ENCODE peak calls at places on chromosomes 3 and 15, in ten cellular contexts. B is SJCRH30, I is GM23248, E is HCT116, N is stomach, D is right cardiac atrium, W is tibial nerve, J is OCI-LY7, L is testis, S is Panc1. H is an unnamed sample.

GRCh38 chr15:98513428-98513991 is 134.8 kb upstream of the IGF1R start:
- DNase-seq in L (no peak), S (no peak), I (no peak), J (no peak), B (no peak), E (no peak), D (no peak), N (no peak), W (no peak), H (no peak)

GRCh38 chr3:126521122-126521891 is 2.6 kb upstream of the CHST13 start:
- DNase-seq in S (no peak), J (no peak), N (no peak), D (no peak), B (no peak), L (no peak), I (peak; percentile 30), W (no peak), E (no peak), H (no peak)

GRCh38 chr3:99954914-99955644 is 137.4 kb downstream of the CMSS1 start:
- DNase-seq in S (no peak), J (no peak), D (no peak), L (no peak), W (no peak), I (no peak), N (no peak), B (no peak), E (no peak), H (no peak)

GRCh38 chr15:73237910-73238309 is 130.8 kb downstream of the HCN4 start:
- DNase-seq in B (no peak), I (no peak), J (no peak), N (no peak), D (no peak), S (no peak), W (no peak), E (no peak), L (no peak), H (peak; percentile 64)

GRCh38 chr3:178352300-178353021 is 183.8 kb upstream of the KCNMB2 start:
- DNase-seq in W (no peak), J (no peak), S (peak; percentile 1), D (no peak), E (no peak), I (peak; percentile 82), N (no peak), L (no peak), B (peak; percentile 69), H (peak; percentile 55)

GRCh38 chr3:187041362-187042061 is 97.8 kb downstream of the RPL39L start:
- DNase-seq in I (peak; percentile 44), E (no peak), J (no peak), D (no peak), B (no peak), L (no peak), S (no peak), N (no peak), W (no peak), H (no peak)

GRCh38 chr15:58575045-58575786 is 143.4 kb downstream of the LIPC start:
- DNase-seq in B (no peak), N (no peak), E (no peak), I (no peak), W (no peak), D (no peak), J (no peak), S (no peak), L (no peak), H (no peak)

GRCh38 chr3:31767920-31768319 is 213.1 kb downstream of the OSBPL10 start:
- DNase-seq in L (no peak), D (no peak), J (no peak), E (no peak), W (no peak), B (no peak), I (no peak), S (no peak), N (no peak), H (no peak)

DNA sequence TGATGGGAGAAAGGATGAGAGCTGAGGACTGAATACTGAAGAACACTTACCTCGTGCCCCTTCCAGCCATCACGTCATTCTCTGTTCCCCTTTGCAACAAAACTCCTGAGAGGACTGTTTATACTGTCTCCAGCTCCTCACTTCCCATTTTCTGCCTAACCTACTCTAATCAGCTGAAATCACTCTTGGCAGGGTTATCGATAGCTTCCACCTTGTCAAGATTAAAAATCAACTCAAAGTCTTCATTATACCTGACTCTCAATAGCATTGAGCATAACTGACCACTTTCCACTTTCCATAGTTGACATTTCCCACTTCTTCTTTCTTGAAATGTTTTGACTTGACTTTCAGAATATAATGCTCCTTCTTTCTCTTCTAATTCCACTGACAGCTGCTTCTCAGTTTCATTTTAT is 4.3 kb downstream of the BTBD1 start:
- DNase-seq in N (no peak), L (no peak), J (no peak), D (no peak), B (no peak), W (no peak), S (no peak), E (no peak), I (no peak), H (no peak)
- H3K4me1 ChIP-seq in N (peaks cover 26% of the 10 kb centered on the region), L (peaks cover 27% of the 10 kb centered on the region), J (peaks cover 38% of the 10 kb centered on the region), D (peaks cover 12% of the 10 kb centered on the region), B (peaks cover 35% of the 10 kb centered on the region), W (peaks cover 77% of the 10 kb centered on the region), S (peaks cover 47% of the 10 kb centered on the region), E (peaks cover 18% of the 10 kb centered on the region), I (peaks cover 32% of the 10 kb centered on the region), H (peaks cover 16% of the 10 kb centered on the region)

DNA sequence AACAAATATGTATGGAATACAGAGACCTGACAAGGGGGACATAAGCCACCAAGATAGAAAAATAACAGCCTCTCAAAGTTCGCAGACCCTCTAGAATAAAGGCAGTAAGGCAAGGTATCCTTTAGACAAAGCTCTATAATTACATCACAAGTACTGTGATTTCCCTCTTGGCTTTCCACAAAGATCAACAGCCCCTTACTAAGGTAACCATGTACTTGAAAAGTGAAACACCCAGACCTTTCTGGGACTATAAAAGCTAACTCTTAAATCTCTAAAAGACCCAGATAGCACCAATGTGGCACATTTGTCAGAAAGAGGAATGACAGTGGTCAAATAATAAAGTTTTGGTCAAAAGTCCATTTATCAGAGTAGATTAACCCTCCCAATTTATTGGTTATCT is 51.9 kb downstream of the TBL1XR1 start:
- DNase-seq in W (no peak), J (peak; percentile 15), S (no peak), E (no peak), D (no peak), B (no peak), I (no peak), N (no peak), L (no peak), H (no peak)
- H3K4me1 ChIP-seq in W (peaks cover 60% of the 10 kb centered on the region), J (peaks cover 82% of the 10 kb centered on the region), S (peaks cover 88% of the 10 kb centered on the region), E (peaks cover 3% of the 10 kb centered on the region), D (peaks cover 9% of the 10 kb centered on the region), B (peaks cover 18% of the 10 kb centered on the region), I (peaks cover 26% of the 10 kb centered on the region), N (peaks cover 20% of the 10 kb centered on the region), L (no peaks in the 10 kb centered on the region), H (peaks cover 25% of the 10 kb centered on the region)

GRCh38 chr15:63818628-63819027 is 15.1 kb downstream of the HERC1 start:
- DNase-seq in E (no peak), J (no peak), B (no peak), L (no peak), I (no peak), N (no peak), W (no peak), D (no peak), S (no peak), H (no peak)

GRCh38 chr15:63818191-63818590 is 15.6 kb downstream of the HERC1 start:
- DNase-seq in J (no peak), I (no peak), E (no peak), D (no peak), B (no peak), W (no peak), L (no peak), N (no peak), S (no peak), H (no peak)

GRCh38 chr15:63815211-63815610 is 18.5 kb downstream of the HERC1 start:
- DNase-seq in S (no peak), I (no peak), J (no peak), N (no peak), L (no peak), D (no peak), W (no peak), B (no peak), E (no peak), H (no peak)

GRCh38 chr15:63819645-63820044 is 14.1 kb downstream of the HERC1 start:
- DNase-seq in N (no peak), D (no peak), I (no peak), B (no peak), W (no peak), S (no peak), J (no peak), L (no peak), E (no peak), H (no peak)

DNA sequence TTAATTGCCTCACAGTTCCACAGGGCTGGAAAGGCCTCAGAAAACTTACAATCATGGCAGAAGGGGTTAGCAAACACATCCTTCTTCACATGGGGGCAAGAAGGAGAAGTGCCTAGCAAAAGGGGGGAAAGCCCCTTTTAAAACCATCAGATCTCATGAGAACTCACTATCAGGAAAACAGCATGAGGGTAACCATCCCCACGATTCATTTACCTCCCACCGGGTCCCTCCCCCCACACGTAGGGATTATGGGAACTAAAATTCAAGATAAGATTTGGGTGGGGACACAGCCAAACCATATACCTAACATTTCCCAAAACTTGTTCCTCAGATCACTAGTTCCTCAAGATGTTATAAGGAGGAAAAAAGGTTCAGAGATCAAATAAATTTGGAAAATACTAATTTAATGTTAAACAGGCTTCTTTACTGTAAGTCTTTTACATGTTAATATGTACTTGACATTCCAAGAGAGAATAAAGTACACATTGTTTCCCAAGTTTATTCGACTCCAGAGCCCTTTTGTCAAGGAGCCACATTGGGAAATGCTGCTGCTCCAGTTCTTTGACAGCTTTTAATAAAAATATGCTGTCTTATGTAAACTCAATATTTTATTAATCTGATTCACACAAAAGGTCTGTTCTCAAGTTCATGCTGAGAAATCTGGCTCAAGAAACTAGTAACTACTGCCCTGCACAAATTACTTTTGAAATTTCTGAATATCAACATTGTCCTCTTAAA is 17.8 kb downstream of the HERC1 start:
- DNase-seq in J (no peak), I (no peak), L (no peak), B (no peak), W (no peak), E (no peak), N (no peak), D (no peak), S (no peak), H (no peak)
- H3K4me1 ChIP-seq in J (no peaks in the 10 kb centered on the region), I (no peaks in the 10 kb centered on the region), L (peaks cover 16% of the 10 kb centered on the region), B (no peaks in the 10 kb centered on the region), W (peaks cover 61% of the 10 kb centered on the region), E (no peaks in the 10 kb centered on the region), N (peaks cover 45% of the 10 kb centered on the region), D (peaks cover 12% of the 10 kb centered on the region), S (no peaks in the 10 kb centered on the region), H (no peaks in the 10 kb centered on the region)

GRCh38 chr15:66772967-66773873 is 71.2 kb downstream of the SMAD6 start:
- DNase-seq in L (peak; percentile 52), I (peak; percentile 30), E (no peak), W (no peak), J (no peak), B (no peak), D (peak; percentile 82), N (peak; percentile 72), S (no peak), H (no peak)

GRCh38 chr15:66777596-66778313 is 75.7 kb downstream of the SMAD6 start:
- DNase-seq in E (no peak), B (no peak), L (no peak), S (no peak), I (peak; percentile 55), D (no peak), N (no peak), J (no peak), W (no peak), H (peak; percentile 32)

GRCh38 chr15:66777054-66777453 is 75.0 kb downstream of the SMAD6 start:
- DNase-seq in B (no peak), L (no peak), W (no peak), E (no peak), J (no peak), D (no peak), N (no peak), I (no peak), S (no peak), H (no peak)

GRCh38 chr15:66774001-66774814 is 72.2 kb downstream of the SMAD6 start:
- DNase-seq in N (peak; percentile 92), B (peak; percentile 90), J (peak; percentile 71), L (peak; percentile 86), W (peak; percentile 83), E (peak; percentile 72), S (peak; percentile 66), D (peak; percentile 94), I (peak; percentile 82), H (peak; percentile 95)

GRCh38 chr15:66775127-66776105 is 73.4 kb downstream of the SMAD6 start:
- DNase-seq in I (peak; percentile 38), S (no peak), B (no peak), D (peak; percentile 85), E (no peak), J (no peak), L (no peak), N (no peak), W (no peak), H (no peak)
- H3K4me1 ChIP-seq in I (peaks cover 56% of the 10 kb centered on the region), S (peaks cover 98% of the 10 kb centered on the region), B (no peaks in the 10 kb centered on the region), D (peaks cover 54% of the 10 kb centered on the region), E (peaks cover 70% of the 10 kb centered on the region), J (no peaks in the 10 kb centered on the region), L (peaks cover 30% of the 10 kb centered on the region), N (peaks cover 62% of the 10 kb centered on the region), W (peaks cover 70% of the 10 kb centered on the region), H (peaks cover 93% of the 10 kb centered on the region)

H was measured in SJSA1.